ENCODE peak calls at places on chromosomes 12 and 14, in five cellular contexts. Z is heart right ventricle, H is lower leg skin, O is cardiac muscle cell, V is foreskin fibroblast. W is an unnamed sample.

GRCh38 chr14:67268456-67269115 is 27.4 kb downstream of the PALS1 start:
- DNase-seq in Z (no peak), H (no peak), O (peak; percentile 38), V (no peak), W (no peak)

GRCh38 chr12:124392271-124392990 is 97.5 kb downstream of the RFLNA start:
- DNase-seq in Z (no peak), H (peak; percentile 92), O (peak; percentile 24), V (no peak), W (peak; percentile 61)

GRCh38 chr12:53096089-53096741 is 1.3 kb upstream of the IGFBP6 start:
- DNase-seq in Z (peak; percentile 80), H (peak; percentile 95), O (no peak), V (peak; percentile 95), W (no peak)

GRCh38 chr12:46300906-46301305 is 32.1 kb upstream of the SLC38A1 start:
- DNase-seq in Z (peak; percentile 52), H (no peak), O (no peak), V (no peak), W (no peak)

GRCh38 chr14:61950340-61950739 is 188.1 kb downstream of the SNAPC1 start:
- DNase-seq in Z (no peak), H (no peak), O (no peak), V (peak; percentile 59), W (no peak)

GRCh38 chr14:56268039-56268438 is 149.8 kb downstream of the PELI2 start:
- DNase-seq in Z (no peak), H (no peak), O (no peak), V (no peak), W (no peak)

GRCh38 chr14:76313303-76313702 is 62.6 kb upstream of the ESRRB start:
- DNase-seq in Z (no peak), H (no peak), O (no peak), V (no peak), W (no peak)

GRCh38 chr14:79831198-79831890 is 380.0 kb downstream of the DIO2 start:
- DNase-seq in Z (peak; percentile 6), H (no peak), O (no peak), V (peak; percentile 10), W (no peak)

GRCh38 chr14:104293231-104293841 is 154.9 kb downstream of the KIF26A start:
- DNase-seq in Z (no peak), H (peak; percentile 61), O (no peak), V (no peak), W (no peak)

GRCh38 chr12:5200276-5201087 is 156.8 kb downstream of the KCNA5 start:
- DNase-seq in Z (peak; percentile 33), H (peak; percentile 90), O (peak; percentile 84), V (no peak), W (peak; percentile 46)

GRCh38 chr12:118307069-118307954 is 65.4 kb downstream of the TAOK3 start:
- DNase-seq in Z (peak; percentile 53), H (no peak), O (no peak), V (peak; percentile 87), W (peak; percentile 37)

GRCh38 chr12:5692850-5693249 is 252.2 kb downstream of the ANO2 start:
- DNase-seq in Z (no peak), H (no peak), O (no peak), V (no peak), W (no peak)

GRCh38 chr14:60878536-60878935 is 102.3 kb downstream of the TRMT5 start:
- DNase-seq in Z (no peak), H (no peak), O (no peak), V (peak; percentile 16), W (no peak)

GRCh38 chr14:93085916-93086315 is 29.8 kb downstream of the ITPK1 start:
- DNase-seq in Z (no peak), H (no peak), O (peak; percentile 34), V (no peak), W (no peak)

GRCh38 chr14:104561124-104561531 is 18.4 kb upstream of the C14orf180 start:
- DNase-seq in Z (no peak), H (no peak), O (no peak), V (no peak), W (no peak)

GRCh38 chr14:52550661-52551060 is 1.6 kb downstream of the TXNDC16 start:
- DNase-seq in Z (no peak), H (no peak), O (no peak), V (no peak), W (no peak)

GRCh38 chr14:32620303-32620702 is 291.2 kb downstream of the AKAP6 start:
- DNase-seq in Z (no peak), H (no peak), O (no peak), V (peak; percentile 68), W (no peak)

GRCh38 chr14:69263364-69263763 is 3.4 kb downstream of the GALNT16 start:
- DNase-seq in Z (peak; percentile 66), H (peak; percentile 94), O (no peak), V (peak; percentile 96), W (no peak)

GRCh38 chr14:94390372-94391086 is 2.1 kb upstream of the SERPINA1 start:
- DNase-seq in Z (peak; percentile 46), H (peak; percentile 87), O (no peak), V (no peak), W (no peak)

GRCh38 chr14:104881369-104881979 is 16.4 kb downstream of the CEP170B start:
- DNase-seq in Z (peak; percentile 62), H (no peak), O (peak; percentile 87), V (no peak), W (no peak)

GRCh38 chr14:61345144-61345482 is 23.7 kb downstream of the PRKCH start:
- DNase-seq in Z (no peak), H (no peak), O (no peak), V (no peak), W (no peak)

GRCh38 chr12:1551496-1551895 is 42.9 kb downstream of the FBXL14 start:
- DNase-seq in Z (no peak), H (no peak), O (no peak), V (no peak), W (no peak)

GRCh38 chr12:127628655-127629054 is 638.3 kb upstream of the TMEM132C start:
- DNase-seq in Z (no peak), H (no peak), O (no peak), V (peak; percentile 42), W (no peak)

GRCh38 chr12:5085896-5086295 is 42.2 kb downstream of the KCNA5 start:
- DNase-seq in Z (no peak), H (no peak), O (no peak), V (peak; percentile 71), W (no peak)

GRCh38 chr12:26125451-26126339 is 858 bp upstream of the BHLHE41 start:
- DNase-seq in Z (peak; percentile 74), H (peak; percentile 95), O (peak; percentile 82), V (peak; percentile 66), W (peak; percentile 63)

GRCh38 chr14:58765375-58765774 is 127.6 kb downstream of the DACT1 start:
- DNase-seq in Z (peak; percentile 74), H (no peak), O (no peak), V (no peak), W (no peak)

GRCh38 chr14:102539544-102540309 is 30.2 kb upstream of the ANKRD9 start:
- DNase-seq in Z (peak; percentile 80), H (no peak), O (no peak), V (no peak), W (no peak)

GRCh38 chr12:65308601-65309071 is 30.2 kb downstream of the MSRB3 start:
- DNase-seq in Z (no peak), H (no peak), O (no peak), V (peak; percentile 61), W (no peak)

GRCh38 chr12:2246358-2246757 is 193.6 kb downstream of the CACNA1C start:
- DNase-seq in Z (no peak), H (no peak), O (no peak), V (no peak), W (no peak)

GRCh38 chr12:127401536-127401935 is 865.4 kb upstream of the TMEM132C start:
- DNase-seq in Z (no peak), H (no peak), O (no peak), V (no peak), W (no peak)

GRCh38 chr12:69613351-69613750 is 2.6 kb upstream of the LRRC10 start:
- DNase-seq in Z (no peak), H (no peak), O (peak; percentile 47), V (no peak), W (no peak)

GRCh38 chr14:24362241-24362960 is 5.6 kb upstream of the NFATC4 start:
- DNase-seq in Z (no peak), H (no peak), O (no peak), V (no peak), W (no peak)

GRCh38 chr14:22177870-22178269 is 411.2 kb downstream of the DAD1 start:
- DNase-seq in Z (no peak), H (no peak), O (no peak), V (no peak), W (no peak)

GRCh38 chr14:56857206-56857605 is 46.9 kb upstream of the OTX2 start:
- DNase-seq in Z (no peak), H (no peak), O (no peak), V (no peak), W (no peak)

GRCh38 chr12:645563-646071 is 17.6 kb downstream of the NINJ2 start:
- DNase-seq in Z (peak; percentile 75), H (no peak), O (peak; percentile 26), V (peak; percentile 45), W (no peak)

GRCh38 chr12:70248916-70249315 is 5.7 kb downstream of the CNOT2 start:
- DNase-seq in Z (no peak), H (no peak), O (no peak), V (no peak), W (no peak)

GRCh38 chr14:103372552-103373304 is 12.5 kb upstream of the MARK3 start:
- DNase-seq in Z (no peak), H (no peak), O (peak; percentile 8), V (peak; percentile 98), W (no peak)

GRCh38 chr14:80587096-80587724 is 354.3 kb downstream of the CEP128 start:
- DNase-seq in Z (no peak), H (no peak), O (peak; percentile 28), V (peak; percentile 21), W (peak; percentile 25)

GRCh38 chr12:121801601-121802484 is 2.0 kb upstream of the SETD1B start:
- DNase-seq in Z (no peak), H (no peak), O (no peak), V (no peak), W (no peak)

GRCh38 chr14:75147423-75148071 is 20.7 kb upstream of the NEK9 start:
- DNase-seq in Z (peak; percentile 74), H (peak; percentile 95), O (peak; percentile 77), V (peak; percentile 23), W (no peak)
- TF ChIP-seq CTCF in Z (peak; percentile 43), H (no peak), O (peak; percentile 76), V (peak; percentile 37), W (no peak)

GRCh38 chr14:21098134-21098891 is at the start of gene ZNF219:
- DNase-seq in Z (peak; percentile 65), H (peak; percentile 93), O (peak; percentile 81), V (no peak), W (peak; percentile 64)
- TF ChIP-seq CTCF in Z (no peak), H (no peak), O (no peak), V (no peak), W (no peak)

GRCh38 chr14:106141242-106142220 is 615.1 kb downstream of the TMEM121 start:
- DNase-seq in Z (no peak), H (no peak), O (no peak), V (no peak), W (no peak)
- TF ChIP-seq CTCF in Z (no peak), H (no peak), O (no peak), V (no peak), W (peak; percentile 1)

GRCh38 chr12:42173961-42174521 is 29.4 kb upstream of the GXYLT1 start:
- DNase-seq in Z (no peak), H (no peak), O (no peak), V (no peak), W (no peak)
- TF ChIP-seq CTCF in Z (no peak), H (no peak), O (no peak), V (no peak), W (no peak)